ENCODE peak calls at places on chromosomes 4 and X, in five cellular contexts. C is glutamatergic neuron, J is BJ, A is nephron progenitor cell, U is lower leg skin. R is an unnamed sample.
A peak's percentile ranks its signal among the peaks of the same experiment; 100 is the strongest.

GRCh38 chrX:25524150-25524549 is 508.4 kb upstream of the ARX start:
- DNase-seq in A (no peak), U (no peak), C (no peak), J (no peak), R (no peak)

GRCh38 chrX:147476008-147476407 is 435.7 kb upstream of the FMR1 start:
- DNase-seq in A (peak; percentile 6), C (peak; percentile 13), J (no peak), U (no peak), R (no peak)

GRCh38 chrX:129665916-129666644 is 11.3 kb upstream of the APLN start:
- DNase-seq in J (peak; percentile 21), C (no peak), A (peak; percentile 32), U (no peak), R (no peak)

GRCh38 chr4:21009956-21010355 is 309.7 kb downstream of the PACRGL start:
- DNase-seq in U (no peak), J (no peak), A (no peak), C (no peak), R (no peak)

GRCh38 chr4:22170353-22170752 is 221.8 kb upstream of the KCNIP4 start:
- DNase-seq in C (no peak), J (no peak), A (no peak), U (no peak), R (no peak)

GRCh38 chr4:8050555-8051206 is 107.9 kb downstream of the ABLIM2 start:
- DNase-seq in U (no peak), J (no peak), C (no peak), A (peak; percentile 49), R (peak; percentile 82)

GRCh38 chr4:140947507-140947906 is 185.8 kb downstream of the RNF150 start:
- DNase-seq in A (no peak), C (no peak), U (no peak), J (no peak), R (peak; percentile 18)

GRCh38 chrX:133888941-133889340 is 96.5 kb downstream of the GPC3 start:
- DNase-seq in C (no peak), J (no peak), A (no peak), U (no peak), R (no peak)

GRCh38 chrX:65601530-65602281 is 65.7 kb upstream of the MSN start:
- DNase-seq in U (peak; percentile 71), A (no peak), J (peak; percentile 59), C (no peak), R (no peak)

GRCh38 chr4:4521069-4521468 is 20.8 kb downstream of the STX18 start:
- DNase-seq in A (no peak), U (no peak), C (no peak), J (no peak), R (no peak)

GRCh38 chr4:41517747-41518146 is 20.2 kb upstream of the LIMCH1 start:
- DNase-seq in J (no peak), C (no peak), U (no peak), A (no peak), R (no peak)

GRCh38 chr4:78749972-78750727 is 26.0 kb upstream of the BMP2K start:
- DNase-seq in U (no peak), A (no peak), J (no peak), C (no peak), R (no peak)

GRCh38 chr4:136329042-136329662 is 1203.1 kb downstream of the PCDH18 start:
- DNase-seq in C (no peak), U (no peak), A (no peak), J (no peak), R (no peak)

GRCh38 chr4:150126201-150126879 is 48.1 kb downstream of the DCLK2 start:
- DNase-seq in J (no peak), C (no peak), U (peak; percentile 28), A (no peak), R (no peak)

GRCh38 chr4:79284893-79285292 is 41.0 kb downstream of the NAA11 start:
- DNase-seq in C (no peak), A (no peak), U (no peak), J (no peak), R (no peak)

GRCh38 chr4:41214158-41215146 is at the start of gene APBB2:
- DNase-seq in U (peak; percentile 92), J (no peak), A (peak; percentile 94), C (peak; percentile 98), R (peak; percentile 97)

GRCh38 chr4:162499478-162499877 is 335.7 kb upstream of the FSTL5 start:
- DNase-seq in A (no peak), J (no peak), U (no peak), C (no peak), R (no peak)

GRCh38 chr4:98110929-98111328 is 32.3 kb downstream of the STPG2 start:
- DNase-seq in C (no peak), A (no peak), J (no peak), U (no peak), R (no peak)

GRCh38 chr4:19047481-19047880 is 1025.9 kb upstream of the LCORL start:
- DNase-seq in C (no peak), U (no peak), J (no peak), A (no peak), R (no peak)

GRCh38 chr4:128570380-128570779 is 239.1 kb upstream of the JADE1 start:
- DNase-seq in A (no peak), J (no peak), U (peak; percentile 73), C (no peak), R (no peak)

GRCh38 chr4:168797176-168797575 is 212.9 kb downstream of the CBR4 start:
- DNase-seq in A (no peak), U (no peak), C (no peak), J (peak; percentile 42), R (no peak)

GRCh38 chr4:18935956-18936355 is 914.4 kb upstream of the LCORL start:
- DNase-seq in A (peak; percentile 3), C (no peak), U (no peak), J (no peak), R (no peak)

GRCh38 chr4:24303926-24304325 is 280.4 kb downstream of the DHX15 start:
- DNase-seq in C (no peak), A (no peak), J (no peak), U (no peak), R (no peak)

GRCh38 chr4:94202769-94203168 is 4.9 kb upstream of the SMARCAD1 start:
- DNase-seq in J (no peak), C (no peak), U (no peak), A (no peak), R (no peak)

GRCh38 chr4:185464887-185465286 is 6.6 kb downstream of the CCDC110 start:
- DNase-seq in A (no peak), J (no peak), U (no peak), C (no peak), R (no peak)

GRCh38 chrX:82813671-82814078 is 694.4 kb upstream of the POU3F4 start:
- DNase-seq in C (no peak), U (peak; percentile 12), J (no peak), A (no peak), R (no peak)

GRCh38 chr4:14827111-14827510 is 175.2 kb upstream of the CPEB2 start:
- DNase-seq in J (no peak), C (no peak), U (no peak), A (no peak), R (no peak)

DNA sequence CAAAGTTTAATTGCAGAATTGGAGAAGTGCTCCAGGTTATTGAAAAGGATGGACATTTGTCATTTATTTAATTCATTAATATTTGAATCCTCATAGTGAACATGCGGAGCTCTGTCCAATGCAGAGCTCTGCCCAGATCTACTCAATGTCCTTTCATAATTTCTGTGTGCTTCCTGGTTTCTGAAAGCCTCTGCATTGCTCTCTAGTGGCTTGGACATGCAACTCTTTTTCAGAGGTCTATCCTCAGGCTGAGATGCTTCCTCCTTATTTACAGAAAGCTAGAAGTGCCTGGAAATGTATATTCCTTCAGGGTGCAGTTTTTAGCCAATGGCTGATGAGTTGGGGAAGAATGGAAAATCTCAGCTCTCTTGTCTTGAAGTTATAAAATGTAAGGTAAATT is 786.1 kb upstream of the AADAT start:
- DNase-seq in A (no peak), U (no peak), J (no peak), C (no peak), R (no peak)
- TF ChIP-seq CTCF in A (peak; percentile 34), U (no peak), J (no peak), C (peak; percentile 9), R (peak; percentile 32)

GRCh38 chrX:38287669-38288068 is 39.6 kb downstream of the RPGR start:
- DNase-seq in A (no peak), J (no peak), U (no peak), C (no peak), R (no peak)

GRCh38 chrX:38282044-38282443 is 45.3 kb downstream of the RPGR start:
- DNase-seq in J (no peak), C (no peak), U (no peak), A (no peak), R (peak; percentile 4)

DNA sequence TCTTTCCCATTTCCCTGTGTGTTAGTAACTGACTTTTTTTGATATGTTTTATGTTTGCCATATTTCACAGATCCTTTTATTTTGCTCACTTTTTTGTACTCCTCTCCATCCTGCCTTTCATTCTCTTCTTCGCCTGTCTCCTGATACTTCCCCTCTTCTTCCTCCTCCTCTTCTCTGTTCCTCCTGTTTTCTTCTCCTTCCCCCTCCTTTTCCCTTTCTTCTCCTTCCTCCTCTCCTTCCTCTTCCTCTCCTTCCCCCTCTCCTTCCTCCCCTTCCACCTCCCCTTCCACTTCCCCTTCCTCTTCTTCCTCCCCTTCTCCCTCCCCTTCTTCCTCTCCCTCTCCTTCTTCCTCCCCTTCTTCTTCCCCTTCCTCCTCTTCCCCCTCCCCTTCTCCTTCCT is 41.7 kb downstream of the RPGR start:
- DNase-seq in U (no peak), C (no peak), A (no peak), J (no peak), R (no peak)
- TF ChIP-seq CTCF in U (no peak), C (no peak), A (no peak), J (no peak), R (no peak)

DNA sequence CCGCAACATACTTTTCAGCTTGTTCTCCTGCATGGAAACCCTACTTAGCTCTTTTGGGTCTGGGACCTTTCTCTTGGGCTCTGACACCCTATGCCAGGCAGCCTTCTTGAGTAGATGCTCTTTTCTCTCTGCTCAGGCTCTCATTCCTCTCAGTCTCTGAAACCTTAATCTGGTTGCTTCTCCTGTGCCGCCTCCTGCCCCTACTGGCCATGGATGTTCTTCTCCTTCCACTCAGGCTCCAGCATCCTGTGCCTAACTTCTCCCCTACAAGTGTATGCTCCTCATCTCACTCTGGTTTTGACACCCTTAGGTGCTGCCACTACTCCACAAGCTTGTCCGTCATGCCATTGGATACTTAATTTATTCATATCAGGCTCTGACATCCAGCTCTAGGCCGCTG is 15.2 kb downstream of the BLTP1 start:
- DNase-seq in A (no peak), U (no peak), C (no peak), J (no peak), R (no peak)
- TF ChIP-seq CTCF in A (no peak), U (no peak), C (no peak), J (no peak), R (no peak)

GRCh38 chr4:26320453-26321325 is at the start of gene RBPJ:
- DNase-seq in A (peak; percentile 95), U (peak; percentile 92), C (peak; percentile 95), J (peak; percentile 70), R (peak; percentile 95)

GRCh38 chr4:26320159-26320452 is 708 bp upstream of the RBPJ start:
- DNase-seq in C (no peak), U (no peak), A (no peak), J (no peak), R (no peak)

GRCh38 chr4:26317766-26318165 is 3.0 kb upstream of the RBPJ start:
- DNase-seq in C (no peak), A (no peak), U (no peak), J (no peak), R (no peak)

GRCh38 chr4:26321326-26322276 is 787 bp downstream of the RBPJ start:
- DNase-seq in A (peak; percentile 61), J (no peak), C (peak; percentile 77), U (no peak), R (peak; percentile 56)

GRCh38 chr4:26319467-26320158 is 1.2 kb upstream of the RBPJ start:
- DNase-seq in A (peak; percentile 97), C (peak; percentile 98), J (peak; percentile 97), U (peak; percentile 98), R (peak; percentile 99)
- TF ChIP-seq CTCF in A (no peak), C (no peak), J (peak; percentile 20), U (peak; percentile 13), R (no peak)

GRCh38 chr4:121112530-121112929 is 40.2 kb upstream of the NDNF start:
- DNase-seq in U (no peak), J (no peak), C (no peak), A (no peak), R (no peak)
- TF ChIP-seq CTCF in U (no peak), J (no peak), C (peak; percentile 76), A (peak; percentile 37), R (peak; percentile 37)